ENCODE peak calls at places on chromosomes 5 and 9, in seven cellular contexts. One of them, this sample, is unnamed.

GRCh38 chr9:96176901-96177718 is 124.9 kb downstream of the HSD17B3 start:
- DNase-seq in breast epithelium: no peak
- DNase-seq in heart left ventricle: peak; percentile 47
- DNase-seq in heart right ventricle: no peak
- DNase-seq in naive thymus-derived CD4-positive, alpha-beta T cell: no peak
- DNase-seq in prostate gland: no peak
- DNase-seq in CD8-positive, alpha-beta memory T cell: no peak
- DNase-seq in this sample: no peak

GRCh38 chr9:2132484-2133082 is 117.4 kb downstream of the SMARCA2 start:
- DNase-seq in breast epithelium: no peak
- DNase-seq in heart left ventricle: no peak
- DNase-seq in heart right ventricle: no peak
- DNase-seq in naive thymus-derived CD4-positive, alpha-beta T cell: no peak
- DNase-seq in prostate gland: no peak
- DNase-seq in CD8-positive, alpha-beta memory T cell: no peak
- DNase-seq in this sample: no peak

GRCh38 chr9:108835831-108836230 is 20.0 kb downstream of the ACTL7B start:
- DNase-seq in breast epithelium: no peak
- DNase-seq in heart left ventricle: no peak
- DNase-seq in heart right ventricle: no peak
- DNase-seq in naive thymus-derived CD4-positive, alpha-beta T cell: no peak
- DNase-seq in prostate gland: no peak
- DNase-seq in CD8-positive, alpha-beta memory T cell: no peak
- DNase-seq in this sample: no peak

GRCh38 chr5:102130386-102130785 is 165.7 kb downstream of the SLCO4C1 start:
- DNase-seq in breast epithelium: no peak
- DNase-seq in heart left ventricle: no peak
- DNase-seq in heart right ventricle: no peak
- DNase-seq in naive thymus-derived CD4-positive, alpha-beta T cell: no peak
- DNase-seq in prostate gland: no peak
- DNase-seq in CD8-positive, alpha-beta memory T cell: no peak
- DNase-seq in this sample: no peak

GRCh38 chr9:89872426-89872912 is 267.7 kb downstream of the GADD45G start:
- DNase-seq in breast epithelium: no peak
- DNase-seq in heart left ventricle: no peak
- DNase-seq in heart right ventricle: no peak
- DNase-seq in naive thymus-derived CD4-positive, alpha-beta T cell: peak; percentile 9
- DNase-seq in prostate gland: no peak
- DNase-seq in CD8-positive, alpha-beta memory T cell: no peak
- DNase-seq in this sample: no peak

GRCh38 chr9:128372784-128373183 is 1.6 kb downstream of the URM1 start:
- DNase-seq in breast epithelium: no peak
- DNase-seq in heart left ventricle: no peak
- DNase-seq in heart right ventricle: no peak
- DNase-seq in naive thymus-derived CD4-positive, alpha-beta T cell: no peak
- DNase-seq in prostate gland: no peak
- DNase-seq in CD8-positive, alpha-beta memory T cell: no peak
- DNase-seq in this sample: no peak

GRCh38 chr5:177346820-177347219 is 4.6 kb downstream of the LMAN2 start:
- DNase-seq in breast epithelium: no peak
- DNase-seq in heart left ventricle: no peak
- DNase-seq in heart right ventricle: no peak
- DNase-seq in naive thymus-derived CD4-positive, alpha-beta T cell: no peak
- DNase-seq in prostate gland: no peak
- DNase-seq in CD8-positive, alpha-beta memory T cell: no peak
- DNase-seq in this sample: no peak

GRCh38 chr9:89890326-89890980 is 285.6 kb downstream of the GADD45G start:
- DNase-seq in breast epithelium: no peak
- DNase-seq in heart left ventricle: no peak
- DNase-seq in heart right ventricle: no peak
- DNase-seq in naive thymus-derived CD4-positive, alpha-beta T cell: no peak
- DNase-seq in prostate gland: no peak
- DNase-seq in CD8-positive, alpha-beta memory T cell: no peak
- DNase-seq in this sample: no peak

GRCh38 chr5:81192351-81192750 is 40.8 kb upstream of the CKMT2 start:
- DNase-seq in breast epithelium: no peak
- DNase-seq in heart left ventricle: no peak
- DNase-seq in heart right ventricle: no peak
- DNase-seq in naive thymus-derived CD4-positive, alpha-beta T cell: no peak
- DNase-seq in prostate gland: no peak
- DNase-seq in CD8-positive, alpha-beta memory T cell: no peak
- DNase-seq in this sample: no peak

GRCh38 chr9:97109194-97109811 is 70.4 kb upstream of the CTSV start:
- DNase-seq in breast epithelium: no peak
- DNase-seq in heart left ventricle: no peak
- DNase-seq in heart right ventricle: peak; percentile 30
- DNase-seq in naive thymus-derived CD4-positive, alpha-beta T cell: no peak
- DNase-seq in prostate gland: peak; percentile 37
- DNase-seq in CD8-positive, alpha-beta memory T cell: no peak
- DNase-seq in this sample: peak; percentile 41

GRCh38 chr5:151213803-151214613 is 9.9 kb downstream of the CCDC69 start:
- DNase-seq in breast epithelium: peak; percentile 46
- DNase-seq in heart left ventricle: peak; percentile 90
- DNase-seq in heart right ventricle: peak; percentile 87
- DNase-seq in naive thymus-derived CD4-positive, alpha-beta T cell: peak; percentile 78
- DNase-seq in prostate gland: no peak
- DNase-seq in CD8-positive, alpha-beta memory T cell: peak; percentile 86
- DNase-seq in this sample: no peak

GRCh38 chr5:155628346-155628745 is 614.8 kb downstream of the KIF4B start:
- DNase-seq in breast epithelium: no peak
- DNase-seq in heart left ventricle: no peak
- DNase-seq in heart right ventricle: no peak
- DNase-seq in naive thymus-derived CD4-positive, alpha-beta T cell: no peak
- DNase-seq in prostate gland: no peak
- DNase-seq in CD8-positive, alpha-beta memory T cell: no peak
- DNase-seq in this sample: no peak

GRCh38 chr5:172284275-172284971 is 859 bp upstream of the UBTD2 start:
- DNase-seq in breast epithelium: no peak
- DNase-seq in heart left ventricle: no peak
- DNase-seq in heart right ventricle: peak; percentile 26
- DNase-seq in naive thymus-derived CD4-positive, alpha-beta T cell: peak; percentile 44
- DNase-seq in prostate gland: no peak
- DNase-seq in CD8-positive, alpha-beta memory T cell: no peak
- DNase-seq in this sample: no peak

GRCh38 chr9:129613520-129614175 is 7.3 kb downstream of the C9orf50 start:
- DNase-seq in breast epithelium: no peak
- DNase-seq in heart left ventricle: no peak
- DNase-seq in heart right ventricle: no peak
- DNase-seq in naive thymus-derived CD4-positive, alpha-beta T cell: no peak
- DNase-seq in prostate gland: no peak
- DNase-seq in CD8-positive, alpha-beta memory T cell: no peak
- DNase-seq in this sample: no peak

GRCh38 chr5:115424030-115424429 is 120.5 kb downstream of the FEM1C start:
- DNase-seq in breast epithelium: no peak
- DNase-seq in heart left ventricle: peak; percentile 48
- DNase-seq in heart right ventricle: peak; percentile 41
- DNase-seq in naive thymus-derived CD4-positive, alpha-beta T cell: no peak
- DNase-seq in prostate gland: no peak
- DNase-seq in CD8-positive, alpha-beta memory T cell: no peak
- DNase-seq in this sample: no peak

GRCh38 chr9:89674667-89675402 is 70.0 kb downstream of the GADD45G start:
- DNase-seq in breast epithelium: no peak
- DNase-seq in heart left ventricle: peak; percentile 59
- DNase-seq in heart right ventricle: no peak
- DNase-seq in naive thymus-derived CD4-positive, alpha-beta T cell: no peak
- DNase-seq in prostate gland: no peak
- DNase-seq in CD8-positive, alpha-beta memory T cell: no peak
- DNase-seq in this sample: no peak

GRCh38 chr5:6373081-6373846 is 5.1 kb downstream of the MED10 start:
- DNase-seq in breast epithelium: no peak
- DNase-seq in heart left ventricle: no peak
- DNase-seq in heart right ventricle: peak; percentile 2
- DNase-seq in naive thymus-derived CD4-positive, alpha-beta T cell: no peak
- DNase-seq in prostate gland: no peak
- DNase-seq in CD8-positive, alpha-beta memory T cell: no peak
- DNase-seq in this sample: no peak

GRCh38 chr5:170791325-170791954 is 7.9 kb downstream of the GABRP start:
- DNase-seq in breast epithelium: peak; percentile 56
- DNase-seq in heart left ventricle: peak; percentile 76
- DNase-seq in heart right ventricle: peak; percentile 76
- DNase-seq in naive thymus-derived CD4-positive, alpha-beta T cell: no peak
- DNase-seq in prostate gland: peak; percentile 78
- DNase-seq in CD8-positive, alpha-beta memory T cell: no peak
- DNase-seq in this sample: peak; percentile 70

GRCh38 chr5:128673970-128674369 is 135.9 kb upstream of the FBN2 start:
- DNase-seq in breast epithelium: no peak
- DNase-seq in heart left ventricle: no peak
- DNase-seq in heart right ventricle: no peak
- DNase-seq in naive thymus-derived CD4-positive, alpha-beta T cell: no peak
- DNase-seq in prostate gland: no peak
- DNase-seq in CD8-positive, alpha-beta memory T cell: no peak
- DNase-seq in this sample: no peak

GRCh38 chr5:171673328-171673727 is 112.3 kb upstream of the SMIM23 start:
- DNase-seq in breast epithelium: no peak
- DNase-seq in heart left ventricle: no peak
- DNase-seq in heart right ventricle: no peak
- DNase-seq in naive thymus-derived CD4-positive, alpha-beta T cell: no peak
- DNase-seq in prostate gland: no peak
- DNase-seq in CD8-positive, alpha-beta memory T cell: no peak
- DNase-seq in this sample: no peak

GRCh38 chr5:79666758-79667157 is 22.9 kb upstream of the CMYA5 start:
- DNase-seq in breast epithelium: no peak
- DNase-seq in heart left ventricle: no peak
- DNase-seq in heart right ventricle: no peak
- DNase-seq in naive thymus-derived CD4-positive, alpha-beta T cell: no peak
- DNase-seq in prostate gland: no peak
- DNase-seq in CD8-positive, alpha-beta memory T cell: no peak
- DNase-seq in this sample: no peak

GRCh38 chr9:26152350-26152749 is 474.1 kb upstream of the TUSC1 start:
- DNase-seq in breast epithelium: no peak
- DNase-seq in heart left ventricle: no peak
- DNase-seq in heart right ventricle: no peak
- DNase-seq in naive thymus-derived CD4-positive, alpha-beta T cell: no peak
- DNase-seq in prostate gland: no peak
- DNase-seq in CD8-positive, alpha-beta memory T cell: no peak
- DNase-seq in this sample: no peak

GRCh38 chr5:176772271-176773210 is 37.8 kb upstream of the UNC5A start:
- DNase-seq in breast epithelium: no peak
- DNase-seq in heart left ventricle: no peak
- DNase-seq in heart right ventricle: no peak
- DNase-seq in naive thymus-derived CD4-positive, alpha-beta T cell: peak; percentile 14
- DNase-seq in prostate gland: no peak
- DNase-seq in CD8-positive, alpha-beta memory T cell: no peak
- DNase-seq in this sample: no peak

GRCh38 chr9:21964925-21965385 is 29.2 kb downstream of the CDKN2A start:
- DNase-seq in breast epithelium: no peak
- DNase-seq in heart left ventricle: no peak
- DNase-seq in heart right ventricle: no peak
- DNase-seq in naive thymus-derived CD4-positive, alpha-beta T cell: peak; percentile 70
- DNase-seq in prostate gland: no peak
- DNase-seq in CD8-positive, alpha-beta memory T cell: peak; percentile 54
- DNase-seq in this sample: no peak

GRCh38 chr9:3241290-3241689 is 284.5 kb downstream of the RFX3 start:
- DNase-seq in breast epithelium: no peak
- DNase-seq in heart left ventricle: no peak
- DNase-seq in heart right ventricle: no peak
- DNase-seq in naive thymus-derived CD4-positive, alpha-beta T cell: no peak
- DNase-seq in prostate gland: no peak
- DNase-seq in CD8-positive, alpha-beta memory T cell: no peak
- DNase-seq in this sample: no peak

GRCh38 chr9:108056083-108056804 is 566.7 kb upstream of the KLF4 start:
- DNase-seq in breast epithelium: no peak
- DNase-seq in heart left ventricle: no peak
- DNase-seq in heart right ventricle: no peak
- DNase-seq in naive thymus-derived CD4-positive, alpha-beta T cell: no peak
- DNase-seq in prostate gland: no peak
- DNase-seq in CD8-positive, alpha-beta memory T cell: no peak
- DNase-seq in this sample: no peak

DNA sequence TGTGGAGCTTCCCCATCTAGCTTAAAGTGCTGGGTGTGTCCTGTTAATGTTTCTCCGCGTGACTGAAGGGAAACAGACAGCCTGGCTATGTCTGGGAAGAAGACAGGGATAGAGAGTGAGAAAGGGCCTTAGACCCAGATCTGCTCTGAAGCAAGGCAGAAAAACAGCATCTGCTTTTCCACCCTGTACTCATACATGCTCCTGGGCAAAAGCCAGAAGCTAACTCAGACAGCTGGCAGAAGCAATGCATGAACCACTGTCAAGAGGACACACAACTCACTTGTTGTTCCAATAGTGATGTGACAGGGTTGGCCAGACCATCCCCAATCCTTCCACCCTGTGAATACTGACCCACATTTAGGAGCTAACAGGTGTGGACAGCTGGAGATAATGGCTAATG is 63.3 kb downstream of the DPYSL3 start:
- DNase-seq in breast epithelium: no peak
- DNase-seq in heart left ventricle: peak; percentile 60
- DNase-seq in heart right ventricle: peak; percentile 22
- DNase-seq in naive thymus-derived CD4-positive, alpha-beta T cell: no peak
- DNase-seq in prostate gland: no peak
- DNase-seq in CD8-positive, alpha-beta memory T cell: no peak
- DNase-seq in this sample: no peak
- H3K4me1 ChIP-seq in breast epithelium: no peaks in the 10 kb centered on the region
- H3K4me1 ChIP-seq in heart left ventricle: no peaks in the 10 kb centered on the region
- H3K4me1 ChIP-seq in heart right ventricle: peaks cover 36% of the 10 kb centered on the region
- H3K4me1 ChIP-seq in naive thymus-derived CD4-positive, alpha-beta T cell: no peaks in the 10 kb centered on the region
- H3K4me1 ChIP-seq in prostate gland: no peaks in the 10 kb centered on the region
- H3K4me1 ChIP-seq in CD8-positive, alpha-beta memory T cell: no peaks in the 10 kb centered on the region
- H3K4me1 ChIP-seq in this sample: peaks cover 1% of the 10 kb centered on the region

GRCh38 chr5:96903300-96903699 is 27.0 kb downstream of the ERAP2 start:
- DNase-seq in breast epithelium: no peak
- DNase-seq in heart left ventricle: no peak
- DNase-seq in heart right ventricle: no peak
- DNase-seq in naive thymus-derived CD4-positive, alpha-beta T cell: no peak
- DNase-seq in prostate gland: no peak
- DNase-seq in CD8-positive, alpha-beta memory T cell: no peak
- DNase-seq in this sample: no peak
- H3K36me3 ChIP-seq in breast epithelium: peaks cover 5% of the 10 kb centered on the region
- H3K36me3 ChIP-seq in heart left ventricle: peaks cover 11% of the 10 kb centered on the region
- H3K36me3 ChIP-seq in heart right ventricle: peaks cover 98% of the 10 kb centered on the region
- H3K36me3 ChIP-seq in naive thymus-derived CD4-positive, alpha-beta T cell: peaks cover 74% of the 10 kb centered on the region
- H3K36me3 ChIP-seq in prostate gland: no peaks in the 10 kb centered on the region
- H3K36me3 ChIP-seq in CD8-positive, alpha-beta memory T cell: peaks cover 33% of the 10 kb centered on the region
- H3K36me3 ChIP-seq in this sample: no peaks in the 10 kb centered on the region

DNA sequence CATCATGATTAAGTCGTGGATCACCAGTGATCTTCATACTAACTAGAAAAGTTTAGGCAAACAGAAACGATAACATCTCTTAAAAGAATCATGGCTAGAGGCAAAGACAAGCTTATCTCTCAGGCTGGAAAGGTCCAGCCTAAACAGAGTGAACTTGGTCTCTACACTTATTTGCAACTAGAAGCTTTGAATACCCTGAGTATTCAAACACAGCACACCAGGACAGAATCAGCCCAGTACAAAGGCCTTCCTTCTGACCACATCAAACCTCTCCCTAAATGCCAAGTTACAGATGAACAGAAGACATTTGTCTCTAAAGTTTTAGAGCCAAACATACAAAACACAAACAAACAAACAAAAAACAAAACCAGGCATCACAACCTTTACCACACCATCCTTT is 57.2 kb downstream of the ELAVL2 start:
- DNase-seq in breast epithelium: no peak
- DNase-seq in heart left ventricle: no peak
- DNase-seq in heart right ventricle: no peak
- DNase-seq in naive thymus-derived CD4-positive, alpha-beta T cell: no peak
- DNase-seq in prostate gland: no peak
- DNase-seq in CD8-positive, alpha-beta memory T cell: no peak
- DNase-seq in this sample: no peak
- H3K27ac ChIP-seq in breast epithelium: no peak overlapping the region
- H3K27ac ChIP-seq in heart left ventricle: no peak overlapping the region
- H3K27ac ChIP-seq in heart right ventricle: no peak overlapping the region
- H3K27ac ChIP-seq in naive thymus-derived CD4-positive, alpha-beta T cell: no peak overlapping the region
- H3K27ac ChIP-seq in prostate gland: no peak overlapping the region
- H3K27ac ChIP-seq in CD8-positive, alpha-beta memory T cell: no peak overlapping the region
- H3K27ac ChIP-seq in this sample: no peak overlapping the region

GRCh38 chr9:33289936-33290246 is 425 bp upstream of the NFX1 start:
- DNase-seq in breast epithelium: no peak
- DNase-seq in heart left ventricle: no peak
- DNase-seq in heart right ventricle: no peak
- DNase-seq in naive thymus-derived CD4-positive, alpha-beta T cell: no peak
- DNase-seq in prostate gland: no peak
- DNase-seq in CD8-positive, alpha-beta memory T cell: no peak
- DNase-seq in this sample: no peak
- H3K4me1 ChIP-seq in breast epithelium: no peaks in the 10 kb centered on the region
- H3K4me1 ChIP-seq in heart left ventricle: peaks cover 16% of the 10 kb centered on the region
- H3K4me1 ChIP-seq in heart right ventricle: peaks cover 56% of the 10 kb centered on the region
- H3K4me1 ChIP-seq in naive thymus-derived CD4-positive, alpha-beta T cell: peaks cover 48% of the 10 kb centered on the region
- H3K4me1 ChIP-seq in prostate gland: peaks cover 3% of the 10 kb centered on the region
- H3K4me1 ChIP-seq in CD8-positive, alpha-beta memory T cell: peaks cover 51% of the 10 kb centered on the region
- H3K4me1 ChIP-seq in this sample: no peaks in the 10 kb centered on the region

This sample was measured in iPS DF 6.9.